ENCODE peak calls at places on chromosome 14, in nine cellular contexts. I, U, V, G, F, E, P, D and R are unnamed samples.

GRCh38 chr14:59330455-59330854 is 134.7 kb downstream of the GPR135 start:
- DNase-seq in G (no peak), U (no peak), P (no peak), V (peak; percentile 47), D (no peak), E (no peak), F (no peak), I (no peak), R (no peak)

GRCh38 chr14:24368562-24369252 is 723 bp downstream of the NFATC4 start:
- DNase-seq in P (no peak), D (no peak), G (no peak), F (no peak), V (peak; percentile 57), I (peak; percentile 70), E (no peak), U (no peak), R (peak; percentile 69)

GRCh38 chr14:98161366-98161765 is 1110.6 kb downstream of the BCL11B start:
- DNase-seq in P (no peak), D (no peak), V (no peak), G (no peak), E (no peak), F (no peak), U (no peak), I (no peak), R (no peak)

GRCh38 chr14:35911097-35911496 is 85.0 kb downstream of the BRMS1L start:
- DNase-seq in V (no peak), E (no peak), G (no peak), P (no peak), F (no peak), U (no peak), I (no peak), D (no peak), R (no peak)

GRCh38 chr14:23296012-23296777 is 6.5 kb downstream of the PPP1R3E start:
- DNase-seq in P (no peak), D (no peak), G (no peak), F (no peak), U (no peak), E (no peak), I (no peak), V (no peak), R (no peak)

GRCh38 chr14:67577909-67578749 is 21.9 kb downstream of the PIGH start:
- DNase-seq in P (no peak), E (no peak), I (no peak), D (no peak), F (no peak), V (peak; percentile 43), G (no peak), U (no peak), R (no peak)

GRCh38 chr14:19823765-19824164 is 20.2 kb downstream of the OR4N2 start:
- DNase-seq in P (no peak), D (no peak), E (no peak), V (no peak), G (no peak), F (no peak), I (no peak), U (no peak), R (no peak)

GRCh38 chr14:90960818-90961217 is 99.6 kb downstream of the RPS6KA5 start:
- DNase-seq in D (no peak), V (no peak), U (no peak), P (no peak), E (no peak), I (no peak), F (no peak), G (no peak), R (no peak)

GRCh38 chr14:75025876-75026275 is 23.2 kb downstream of the EIF2B2 start:
- DNase-seq in E (no peak), F (no peak), V (no peak), U (no peak), G (no peak), I (no peak), P (no peak), D (no peak), R (no peak)

GRCh38 chr14:51394391-51394790 is 154.3 kb downstream of the TMX1 start:
- DNase-seq in I (no peak), V (no peak), U (no peak), G (no peak), D (no peak), P (no peak), E (no peak), F (no peak), R (no peak)

GRCh38 chr14:65224799-65225198 is 122.5 kb upstream of the MAX start:
- DNase-seq in V (no peak), P (no peak), G (no peak), F (no peak), U (no peak), I (no peak), D (peak; percentile 76), E (peak; percentile 29), R (no peak)

GRCh38 chr14:77859934-77860570 is 60.1 kb downstream of the ADCK1 start:
- DNase-seq in U (no peak), G (no peak), V (no peak), P (no peak), E (no peak), F (no peak), I (no peak), D (peak; percentile 40), R (peak; percentile 10)

GRCh38 chr14:75764022-75764421 is 103.0 kb downstream of the TTLL5 start:
- DNase-seq in P (no peak), U (no peak), D (no peak), V (no peak), G (no peak), F (no peak), E (no peak), I (no peak), R (no peak)

GRCh38 chr14:37198273-37198598 is 499 bp downstream of the MIPOL1 start:
- DNase-seq in E (no peak), U (no peak), V (no peak), I (no peak), F (no peak), D (no peak), P (no peak), G (no peak), R (no peak)
- H3K4me3 ChIP-seq in E (peak overlapping the region; percentile 83), U (peak overlapping the region; percentile 76), V (peak overlapping the region; percentile 62), I (peak overlapping the region; percentile 59), F (peak overlapping the region; percentile 72), D (peak overlapping the region; percentile 69), P (peak overlapping the region; percentile 64), G (peak overlapping the region; percentile 71), R (peak overlapping the region; percentile 27)

GRCh38 chr14:89613260-89614008 is 196.4 kb upstream of the FOXN3 start:
- DNase-seq in U (no peak), G (no peak), D (no peak), E (no peak), P (no peak), F (no peak), I (no peak), V (no peak), R (no peak)
- TF ChIP-seq CTCF in U (no peak), G (no peak), D (no peak), E (no peak), P (no peak), F (no peak), I (no peak), V (no peak), R (no peak)

GRCh38 chr14:96863327-96863985 is 66.3 kb downstream of the VRK1 start:
- DNase-seq in E (no peak), D (no peak), I (no peak), F (no peak), U (no peak), P (no peak), G (no peak), V (no peak), R (no peak)

GRCh38 chr14:96861568-96862310 is 64.6 kb downstream of the VRK1 start:
- DNase-seq in F (no peak), D (no peak), P (no peak), V (no peak), U (no peak), I (no peak), G (no peak), E (no peak), R (no peak)

GRCh38 chr14:96863986-96864330 is 66.8 kb downstream of the VRK1 start:
- DNase-seq in P (no peak), V (no peak), F (no peak), D (no peak), G (no peak), E (no peak), I (no peak), U (no peak), R (no peak)

GRCh38 chr14:96867634-96868033 is 70.5 kb downstream of the VRK1 start:
- DNase-seq in G (no peak), U (no peak), E (no peak), I (no peak), P (no peak), D (no peak), F (no peak), V (no peak), R (no peak)
- H3K4me1 ChIP-seq in G (no peaks in the 10 kb centered on the region), U (no peaks in the 10 kb centered on the region), E (no peaks in the 10 kb centered on the region), I (no peaks in the 10 kb centered on the region), P (no peaks in the 10 kb centered on the region), D (no peaks in the 10 kb centered on the region), F (no peaks in the 10 kb centered on the region), V (no peaks in the 10 kb centered on the region), R (no peaks in the 10 kb centered on the region)

GRCh38 chr14:104433401-104434213 is 146.0 kb upstream of the C14orf180 start:
- DNase-seq in I (peak; percentile 59), U (no peak), E (no peak), G (peak; percentile 5), V (peak; percentile 41), D (peak; percentile 24), F (no peak), P (no peak), R (no peak)
- H3K4me3 ChIP-seq in I (no peak overlapping the region), U (no peak overlapping the region), E (no peak overlapping the region), G (no peak overlapping the region), V (no peak overlapping the region), D (no peak overlapping the region), F (no peak overlapping the region), P (no peak overlapping the region), R (no peak overlapping the region)

DNA sequence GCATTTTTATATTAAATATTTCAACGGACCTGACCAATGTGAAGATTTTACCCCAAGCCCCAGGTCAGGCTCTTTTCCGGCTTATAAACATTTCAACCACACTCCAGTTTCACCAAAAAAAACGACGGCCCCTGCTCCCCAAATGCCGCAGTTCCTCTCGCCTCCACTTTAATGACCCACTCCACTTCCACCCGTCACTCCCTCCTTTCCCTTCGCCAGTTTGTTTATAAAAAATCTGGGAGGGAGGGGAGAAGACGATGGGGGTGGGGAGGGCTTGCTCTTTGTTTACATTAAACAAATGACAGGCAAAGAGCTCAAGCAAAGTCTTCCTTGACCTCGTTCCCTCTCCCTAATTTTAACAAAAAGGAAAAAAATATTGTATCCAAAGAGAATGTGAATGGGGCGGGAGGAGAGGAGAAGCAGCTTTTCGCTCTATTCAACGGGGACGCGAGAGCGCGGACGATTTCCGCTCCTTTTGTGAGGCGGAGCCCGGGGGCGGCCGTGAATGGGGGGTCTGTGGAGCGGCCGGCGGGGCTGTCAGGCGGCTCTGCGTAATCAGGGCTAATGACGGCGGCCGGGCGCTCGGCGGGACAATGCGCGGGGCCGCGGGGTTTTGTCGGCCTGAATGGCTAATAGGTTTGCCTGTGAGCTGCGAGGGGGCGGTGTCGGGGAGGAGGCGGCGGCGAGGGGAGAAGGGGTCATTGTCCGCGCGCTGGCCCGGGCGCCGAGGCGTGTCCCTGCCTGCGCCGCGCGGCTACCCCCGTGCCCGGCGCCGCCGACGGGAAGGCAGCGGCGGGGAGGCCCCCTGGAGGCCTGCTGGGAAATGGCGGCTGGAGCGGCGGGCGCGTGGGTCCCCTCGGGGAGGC is 5.7 kb downstream of the SIX6 start:
- DNase-seq in P (peak; percentile 17), D (no peak), G (no peak), F (no peak), U (no peak), V (no peak), I (peak; percentile 64), E (peak; percentile 25), R (no peak)
- TF ChIP-seq CTCF in P (peak; percentile 62), D (peak; percentile 26), G (no peak), F (no peak), U (peak; percentile 26), V (peak; percentile 29), I (peak; percentile 39), E (no peak), R (no peak)